ENCODE peak calls at places on chromosomes 4 and X, in ten cellular contexts. F, R, J, K, N, Q, P, V, Y and O are unnamed samples.
A peak's percentile ranks its signal among the peaks of the same experiment; 100 is the strongest.

GRCh38 chr4:76301068-76301774 is 5.3 kb upstream of the STBD1 start:
- DNase-seq in F (peak; percentile 37), R (peak; percentile 85), J (peak; percentile 40), K (peak; percentile 32), N (no peak), Q (peak; percentile 28), P (peak; percentile 94), V (no peak), Y (peak; percentile 34), O (no peak)

GRCh38 chr4:147511005-147511660 is 30.2 kb downstream of the EDNRA start:
- DNase-seq in F (no peak), R (no peak), J (no peak), K (no peak), N (no peak), Q (no peak), P (no peak), V (no peak), Y (no peak), O (no peak)

GRCh38 chr4:102422843-102423242 is 77.6 kb upstream of the SLC39A8 start:
- DNase-seq in F (no peak), R (no peak), J (no peak), K (no peak), N (no peak), Q (no peak), P (no peak), V (no peak), Y (no peak), O (no peak)

GRCh38 chrX:132071260-132071659 is 48.2 kb downstream of the STK26 start:
- DNase-seq in F (no peak), R (peak; percentile 43), J (no peak), K (no peak), N (no peak), Q (no peak), P (peak; percentile 16), V (no peak), Y (no peak), O (no peak)

GRCh38 chr4:11635336-11635735 is 206.6 kb upstream of the HS3ST1 start:
- DNase-seq in F (no peak), R (no peak), J (peak; percentile 81), K (no peak), N (no peak), Q (no peak), P (peak; percentile 99), V (no peak), Y (no peak), O (no peak)

GRCh38 chrX:65406532-65406931 is 128.1 kb downstream of the LAS1L start:
- DNase-seq in F (no peak), R (no peak), J (no peak), K (no peak), N (no peak), Q (no peak), P (no peak), V (no peak), Y (no peak), O (no peak)

GRCh38 chrX:26511621-26512363 is 295.8 kb downstream of the MAGEB5 start:
- DNase-seq in F (no peak), R (peak; percentile 73), J (no peak), K (no peak), N (no peak), Q (no peak), P (no peak), V (no peak), Y (no peak), O (no peak)

GRCh38 chr4:112664611-112665010 is 27.7 kb downstream of the LARP7 start:
- DNase-seq in F (no peak), R (no peak), J (no peak), K (no peak), N (no peak), Q (no peak), P (peak; percentile 39), V (no peak), Y (no peak), O (no peak)

GRCh38 chr4:120922390-120923200 is at the start of gene PRDM5:
- DNase-seq in F (peak; percentile 32), R (no peak), J (no peak), K (peak; percentile 16), N (no peak), Q (no peak), P (peak; percentile 31), V (no peak), Y (peak; percentile 75), O (no peak)

GRCh38 chrX:31038585-31039326 is 33.1 kb downstream of the FTHL17 start:
- DNase-seq in F (no peak), R (peak; percentile 64), J (peak; percentile 11), K (peak; percentile 2), N (no peak), Q (peak; percentile 20), P (peak; percentile 14), V (no peak), Y (no peak), O (no peak)

GRCh38 chr4:48225368-48226141 is 44.1 kb downstream of the TEC start:
- DNase-seq in F (no peak), R (no peak), J (no peak), K (no peak), N (no peak), Q (no peak), P (no peak), V (no peak), Y (no peak), O (no peak)

GRCh38 chr4:3321295-3321889 is 28.6 kb downstream of the RGS12 start:
- DNase-seq in F (no peak), R (no peak), J (no peak), K (no peak), N (peak; percentile 31), Q (no peak), P (no peak), V (no peak), Y (peak; percentile 56), O (no peak)

GRCh38 chrX:54066841-54067240 is 22.6 kb upstream of the PHF8 start:
- DNase-seq in F (no peak), R (no peak), J (no peak), K (peak; percentile 2), N (no peak), Q (no peak), P (peak; percentile 33), V (no peak), Y (no peak), O (no peak)

GRCh38 chr4:48237996-48238645 is 31.5 kb downstream of the TEC start:
- DNase-seq in F (no peak), R (peak; percentile 41), J (no peak), K (no peak), N (no peak), Q (no peak), P (peak; percentile 79), V (no peak), Y (no peak), O (no peak)

GRCh38 chrX:22053486-22053885 is 21.4 kb downstream of the PHEX start:
- DNase-seq in F (peak; percentile 19), R (no peak), J (no peak), K (no peak), N (no peak), Q (no peak), P (peak; percentile 7), V (no peak), Y (no peak), O (no peak)

GRCh38 chr4:8343051-8343966 is 73.8 kb downstream of the HTRA3 start:
- DNase-seq in F (no peak), R (no peak), J (no peak), K (no peak), N (no peak), Q (no peak), P (no peak), V (no peak), Y (no peak), O (no peak)

GRCh38 chr4:896216-896615 is 35.9 kb downstream of the GAK start:
- DNase-seq in F (no peak), R (no peak), J (no peak), K (no peak), N (no peak), Q (no peak), P (no peak), V (no peak), Y (no peak), O (no peak)

GRCh38 chr4:188781655-188782054 is 642.4 kb downstream of the TRIML1 start:
- DNase-seq in F (no peak), R (peak; percentile 9), J (no peak), K (no peak), N (no peak), Q (no peak), P (no peak), V (no peak), Y (no peak), O (no peak)

GRCh38 chr4:108624263-108625056 is 4.1 kb downstream of the RPL34 start:
- DNase-seq in F (no peak), R (no peak), J (no peak), K (no peak), N (no peak), Q (no peak), P (no peak), V (no peak), Y (no peak), O (no peak)

GRCh38 chr4:173211838-173212237 is 43.2 kb downstream of the GALNT7 start:
- DNase-seq in F (peak; percentile 49), R (no peak), J (peak; percentile 63), K (no peak), N (no peak), Q (no peak), P (peak; percentile 76), V (no peak), Y (no peak), O (no peak)

GRCh38 chrX:75061701-75062100 is 94.4 kb downstream of the ABCB7 start:
- DNase-seq in F (no peak), R (no peak), J (no peak), K (no peak), N (no peak), Q (no peak), P (peak; percentile 44), V (no peak), Y (no peak), O (no peak)

GRCh38 chr4:155025762-155026457 is 182.5 kb upstream of the NPY2R start:
- DNase-seq in F (no peak), R (peak; percentile 76), J (no peak), K (no peak), N (no peak), Q (peak; percentile 2), P (peak; percentile 13), V (no peak), Y (no peak), O (no peak)

GRCh38 chrX:24148118-24148517 is 1.4 kb upstream of the ZFX start:
- DNase-seq in F (no peak), R (peak; percentile 35), J (no peak), K (no peak), N (no peak), Q (no peak), P (no peak), V (no peak), Y (no peak), O (no peak)

GRCh38 chr4:38673109-38673978 is 9.3 kb downstream of the KLF3 start:
- DNase-seq in F (no peak), R (no peak), J (no peak), K (peak; percentile 67), N (no peak), Q (no peak), P (peak; percentile 94), V (no peak), Y (no peak), O (no peak)

GRCh38 chrX:90012395-90012794 is 90.7 kb downstream of the TGIF2LX start:
- DNase-seq in F (no peak), R (no peak), J (no peak), K (no peak), N (no peak), Q (no peak), P (no peak), V (no peak), Y (no peak), O (no peak)

GRCh38 chrX:131316260-131316659 is 27.2 kb upstream of the IGSF1 start:
- DNase-seq in F (no peak), R (no peak), J (no peak), K (no peak), N (no peak), Q (no peak), P (no peak), V (no peak), Y (no peak), O (no peak)

GRCh38 chrX:153226344-153227190 is 47.5 kb downstream of the MAGEA1 start:
- DNase-seq in F (peak; percentile 52), R (no peak), J (no peak), K (no peak), N (no peak), Q (no peak), P (peak; percentile 91), V (no peak), Y (no peak), O (no peak)

GRCh38 chr4:102497986-102498385 is 3.2 kb upstream of the NFKB1 start:
- DNase-seq in F (no peak), R (no peak), J (no peak), K (no peak), N (no peak), Q (no peak), P (peak; percentile 29), V (no peak), Y (no peak), O (no peak)